ENCODE peak calls at places on chromosomes 1 and 21, in eight cellular contexts. Y is NCI-H526, E is BJ, B is AG09319, V is progenitor cell of endocrine pancreas, J is Caki2, U is iris pigment epithelial cell, D is cerebellar cortex. T is an unnamed sample.

GRCh38 chr1:165773324-165773965 is 4.8 kb upstream of the TMCO1 start:
- DNase-seq in D (no peak), E (peak), V (no peak), U (peak), Y (peak), B (no peak), J (peak), T (no peak)

GRCh38 chr1:226661965-226662364 is 77.1 kb downstream of the ITPKB start:
- DNase-seq in D (no peak), Y (no peak), U (no peak), V (no peak), B (no peak), J (no peak), E (no peak), T (no peak)

GRCh38 chr21:43951911-43952703 is 60.0 kb upstream of the TRAPPC10 start:
- DNase-seq in B (no peak), E (no peak), J (no peak), D (no peak), Y (no peak), V (no peak), U (no peak), T (no peak)

GRCh38 chr1:218546314-218546713 is 201.2 kb downstream of the TGFB2 start:
- DNase-seq in J (no peak), E (no peak), Y (no peak), B (no peak), D (no peak), V (no peak), U (no peak), T (no peak)

GRCh38 chr1:998051-998821 is 1.7 kb downstream of the HES4 start:
- DNase-seq in B (no peak), E (no peak), V (peak), Y (no peak), D (no peak), J (no peak), U (no peak), T (no peak)

GRCh38 chr1:94998128-94998527 is 71.2 kb upstream of the CNN3 start:
- DNase-seq in U (no peak), Y (no peak), V (no peak), J (no peak), D (no peak), B (no peak), E (no peak), T (no peak)

GRCh38 chr1:206834711-206835110 is 30.7 kb upstream of the IL20 start:
- DNase-seq in V (no peak), D (no peak), U (no peak), J (no peak), E (no peak), B (no peak), Y (no peak), T (no peak)

GRCh38 chr1:117365350-117366280 is 1.6 kb upstream of the MAN1A2 start:
- DNase-seq in B (no peak), J (no peak), D (peak), Y (peak), E (no peak), V (no peak), U (peak), T (no peak)

GRCh38 chr21:17513214-17514123 is 626 bp downstream of the CXADR start:
- DNase-seq in J (peak), Y (peak), V (no peak), D (peak), B (no peak), U (peak), E (no peak), T (no peak)

GRCh38 chr1:169890761-169891538 is 2.7 kb downstream of the SCYL3 start:
- DNase-seq in V (no peak), U (no peak), B (no peak), Y (peak), D (peak), J (peak), E (no peak), T (no peak)

GRCh38 chr1:2194898-2195673 is 514 bp upstream of the FAAP20 start:
- DNase-seq in E (peak), B (no peak), V (peak), D (peak), U (peak), Y (peak), J (peak), T (peak)

GRCh38 chr1:36458910-36459309 is 5.3 kb downstream of the MRPS15 start:
- DNase-seq in J (peak), B (no peak), V (no peak), U (no peak), E (no peak), D (no peak), Y (no peak), T (no peak)

GRCh38 chr1:223622132-223622842 is 43.2 kb downstream of the CAPN8 start:
- DNase-seq in E (no peak), B (no peak), U (no peak), D (no peak), J (no peak), V (peak), Y (no peak), T (no peak)

GRCh38 chr21:25457946-25458345 is 149.3 kb downstream of the MRPL39 start:
- DNase-seq in D (no peak), J (no peak), E (no peak), B (no peak), Y (no peak), U (no peak), V (no peak), T (no peak)

GRCh38 chr1:27163093-27163492 is 8.2 kb upstream of the SLC9A1 start:
- DNase-seq in J (no peak), Y (no peak), B (no peak), D (no peak), V (no peak), E (no peak), U (no peak), T (no peak)

GRCh38 chr1:6037338-6037762 is 8.3 kb upstream of the KCNAB2 start:
- DNase-seq in U (peak), J (no peak), E (no peak), V (no peak), B (no peak), Y (peak), D (no peak), T (no peak)